ENCODE peak calls at places on chromosomes 2 and 18, in ten cellular contexts. Q, Y, O, G, I, P, B, W, S and H are unnamed samples.

GRCh38 chr2:28683100-28683706 is 68.4 kb upstream of the PPP1CB start:
- DNase-seq in Q (peak), Y (peak), O (peak), G (no peak), I (peak), P (peak), B (no peak), W (peak), S (peak), H (no peak)

GRCh38 chr2:75570948-75571729 is 10.4 kb upstream of the EVA1A start:
- DNase-seq in Q (no peak), Y (no peak), O (no peak), G (no peak), I (no peak), P (no peak), B (no peak), W (no peak), S (peak), H (no peak)

GRCh38 chr2:190804182-190804795 is 76.3 kb upstream of the GLS start:
- DNase-seq in Q (peak), Y (no peak), O (no peak), G (no peak), I (no peak), P (no peak), B (no peak), W (no peak), S (peak), H (no peak)

GRCh38 chr2:7792031-7792651 is 874.9 kb downstream of the RNF144A start:
- DNase-seq in Q (no peak), Y (no peak), O (no peak), G (no peak), I (no peak), P (peak), B (no peak), W (no peak), S (peak), H (no peak)

GRCh38 chr2:70785137-70785911 is 5.1 kb downstream of the FIGLA start:
- DNase-seq in Q (peak), Y (no peak), O (no peak), G (peak), I (peak), P (no peak), B (peak), W (no peak), S (peak), H (peak)

GRCh38 chr2:30673127-30673526 is 134.1 kb downstream of the CAPN13 start:
- DNase-seq in Q (no peak), Y (no peak), O (no peak), G (no peak), I (no peak), P (no peak), B (no peak), W (no peak), S (no peak), H (no peak)

GRCh38 chr2:33071591-33071990 is 124.8 kb downstream of the LTBP1 start:
- DNase-seq in Q (no peak), Y (no peak), O (no peak), G (no peak), I (no peak), P (no peak), B (peak), W (no peak), S (no peak), H (no peak)

GRCh38 chr2:56741601-56742102 is 557.9 kb downstream of the CCDC85A start:
- DNase-seq in Q (peak), Y (no peak), O (peak), G (no peak), I (peak), P (no peak), B (no peak), W (peak), S (peak), H (peak)

GRCh38 chr2:229202646-229203045 is 68.4 kb downstream of the PID1 start:
- DNase-seq in Q (no peak), Y (no peak), O (no peak), G (no peak), I (no peak), P (no peak), B (no peak), W (peak), S (no peak), H (no peak)

GRCh38 chr18:49041677-49042570 is 91.2 kb upstream of the SMAD7 start:
- DNase-seq in Q (peak), Y (no peak), O (peak), G (peak), I (peak), P (peak), B (peak), W (no peak), S (peak), H (no peak)

GRCh38 chr18:61574665-61575064 is 241.4 kb downstream of the CDH20 start:
- DNase-seq in Q (no peak), Y (no peak), O (no peak), G (no peak), I (no peak), P (no peak), B (no peak), W (no peak), S (no peak), H (no peak)

GRCh38 chr18:70154591-70155194 is 50.8 kb downstream of the RTTN start:
- DNase-seq in Q (no peak), Y (no peak), O (no peak), G (no peak), I (no peak), P (no peak), B (no peak), W (peak), S (peak), H (no peak)

GRCh38 chr2:69013837-69014796 is 1.1 kb downstream of the ANTXR1 start:
- DNase-seq in Q (peak), Y (no peak), O (no peak), G (peak), I (peak), P (no peak), B (no peak), W (peak), S (peak), H (no peak)

GRCh38 chr2:61550375-61551209 is 12.4 kb upstream of the XPO1 start:
- DNase-seq in Q (no peak), Y (no peak), O (no peak), G (no peak), I (peak), P (no peak), B (no peak), W (no peak), S (peak), H (no peak)

GRCh38 chr2:236610991-236611821 is 41.6 kb downstream of the ACKR3 start:
- DNase-seq in Q (no peak), Y (no peak), O (no peak), G (no peak), I (no peak), P (no peak), B (no peak), W (peak), S (peak), H (no peak)

GRCh38 chr2:97713296-97714083 is at the start of gene ZAP70:
- DNase-seq in Q (no peak), Y (no peak), O (no peak), G (no peak), I (peak), P (no peak), B (peak), W (no peak), S (no peak), H (peak)

GRCh38 chr2:99725810-99726209 is 236.0 kb upstream of the REV1 start:
- DNase-seq in Q (no peak), Y (no peak), O (no peak), G (no peak), I (no peak), P (no peak), B (no peak), W (no peak), S (peak), H (no peak)

DNA sequence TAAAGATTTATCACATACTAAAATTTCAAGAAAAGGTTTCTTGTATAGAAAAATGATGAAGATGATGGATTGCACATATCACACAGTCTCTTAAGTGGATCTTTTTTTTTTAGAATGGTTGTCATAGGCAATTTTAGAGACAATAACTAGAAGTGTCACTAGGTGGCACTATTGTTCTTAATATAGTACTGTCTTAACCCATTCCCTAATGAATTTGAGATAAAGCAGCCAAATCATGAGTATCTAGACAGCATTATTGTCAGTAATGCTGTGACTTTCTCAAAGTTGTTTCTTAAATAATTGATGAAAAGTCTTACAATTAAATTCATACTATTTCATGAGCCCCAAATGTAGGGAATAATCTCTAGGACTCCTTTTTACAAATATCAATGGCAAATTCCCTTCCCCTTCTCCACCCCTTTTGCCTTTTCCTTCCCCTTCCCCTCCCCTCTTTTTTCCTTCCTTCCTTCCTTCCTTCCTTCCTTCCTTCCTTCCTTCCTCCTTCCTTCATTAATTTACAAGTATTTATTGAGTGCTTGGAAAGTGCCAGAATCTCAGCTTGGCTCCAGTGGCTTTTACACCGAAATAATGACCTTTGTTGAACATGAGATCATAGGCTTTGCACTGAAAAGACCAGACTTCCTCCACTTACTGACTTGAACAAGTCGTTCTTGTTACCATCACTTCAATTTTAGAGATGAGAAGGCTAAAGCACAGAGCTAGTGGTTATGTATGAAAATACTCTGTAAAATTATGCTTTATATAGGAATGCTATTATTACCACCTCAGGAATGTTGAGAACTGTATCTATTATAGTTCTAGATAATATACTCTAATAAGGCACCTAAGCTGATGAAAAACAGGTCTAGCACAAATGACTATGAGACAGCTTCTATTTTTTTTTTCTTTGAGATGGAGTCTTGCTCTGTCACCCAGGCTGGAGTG is 19.8 kb downstream of the MYL12B start:
- DNase-seq in Q (peak), Y (no peak), O (no peak), G (peak), I (no peak), P (no peak), B (peak), W (peak), S (peak), H (no peak)
- TF ChIP-seq CTCF in Q (peak), Y (peak), O (peak), G (peak), I (peak), P (peak), B (peak), W (peak), S (peak), H (peak)

DNA sequence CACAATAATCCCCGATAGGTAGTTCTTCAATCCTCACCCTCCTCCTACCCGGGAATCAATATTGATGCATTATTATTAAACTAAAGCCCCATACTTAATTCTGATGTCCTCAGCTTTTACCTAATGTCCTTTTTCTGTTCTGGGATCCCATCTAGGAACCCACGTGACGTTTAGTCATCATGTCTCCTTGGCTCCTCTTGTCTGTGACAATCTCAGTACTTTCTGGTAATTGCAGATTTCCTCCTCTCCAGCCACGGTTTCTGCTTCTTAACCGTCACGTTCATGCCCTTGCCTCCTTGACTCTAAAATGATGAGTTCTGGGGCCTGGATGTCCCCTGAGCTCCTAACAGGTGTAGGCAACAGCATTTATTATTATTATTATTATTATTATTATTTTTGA is 2.9 kb upstream of the DGKD start:
- DNase-seq in Q (no peak), Y (no peak), O (no peak), G (no peak), I (no peak), P (no peak), B (no peak), W (no peak), S (no peak), H (no peak)
- TF ChIP-seq CTCF in Q (no peak), Y (no peak), O (no peak), G (no peak), I (no peak), P (no peak), B (no peak), W (no peak), S (no peak), H (no peak)

GRCh38 chr2:20051518-20052228 is at the start of gene LAPTM4A:
- DNase-seq in Q (peak), Y (peak), O (peak), G (peak), I (peak), P (peak), B (peak), W (peak), S (peak), H (peak)
- TF ChIP-seq CTCF in Q (no peak), Y (no peak), O (peak), G (no peak), I (peak), P (no peak), B (no peak), W (no peak), S (peak), H (no peak)

DNA sequence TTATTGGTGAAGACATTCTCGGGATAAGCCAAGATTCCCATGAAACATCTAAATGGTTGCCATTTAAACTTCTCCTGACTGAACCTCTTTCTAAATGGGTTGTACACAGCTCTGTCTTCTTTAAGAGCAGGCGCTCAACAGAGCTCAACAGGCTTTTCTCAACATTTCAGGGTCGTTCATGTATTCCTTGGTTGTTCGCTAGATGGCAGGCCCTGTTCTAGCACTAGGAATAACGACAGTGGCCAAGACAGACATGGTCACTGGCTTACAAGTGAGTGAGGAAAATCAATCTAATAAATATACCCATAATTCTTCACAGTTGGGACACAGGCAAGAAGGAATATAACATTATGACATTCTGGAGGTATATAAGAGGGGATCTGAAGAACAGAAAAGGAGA is 154.5 kb downstream of the SMAD2 start:
- DNase-seq in Q (peak), Y (no peak), O (no peak), G (no peak), I (no peak), P (no peak), B (no peak), W (no peak), S (peak), H (no peak)
- TF ChIP-seq CTCF in Q (no peak), Y (no peak), O (no peak), G (peak), I (peak), P (no peak), B (no peak), W (peak), S (peak), H (no peak)

DNA sequence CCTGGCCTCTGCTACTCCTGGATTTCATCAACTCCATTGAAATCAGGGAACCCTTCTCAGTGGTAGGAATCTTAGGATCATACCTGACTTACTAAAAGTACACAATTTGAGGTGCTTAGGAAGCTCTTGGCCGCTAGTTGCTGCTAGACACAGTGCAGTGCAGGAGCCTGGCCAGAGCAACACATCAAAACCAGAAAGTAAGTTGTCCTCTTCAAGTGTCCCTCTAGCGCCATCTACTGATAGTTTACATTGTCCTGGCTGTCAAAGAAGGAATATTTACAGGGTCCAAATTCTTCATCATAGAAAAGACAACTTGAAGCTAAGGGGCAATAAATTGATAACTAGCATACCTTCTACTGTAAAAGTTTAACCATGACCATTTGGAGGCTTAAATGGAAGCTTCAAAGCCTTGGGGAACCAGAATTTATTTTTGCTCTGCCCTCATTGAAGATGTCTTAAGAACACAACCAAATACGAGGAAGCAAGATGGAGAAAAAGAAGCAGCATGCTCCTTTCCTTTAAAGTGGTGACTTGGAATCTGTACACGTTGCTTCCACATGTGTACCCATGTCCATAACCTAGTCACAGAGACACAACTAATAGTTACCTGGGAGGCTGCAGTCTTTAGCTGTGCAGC is 889.1 kb upstream of the GCFC2 start:
- DNase-seq in Q (peak), Y (no peak), O (no peak), G (peak), I (peak), P (peak), B (peak), W (no peak), S (peak), H (peak)
- TF ChIP-seq CTCF in Q (peak), Y (peak), O (peak), G (peak), I (peak), P (peak), B (peak), W (peak), S (peak), H (peak)